ENCODE peak calls at places on chromosomes 1 and 21, in eight cellular contexts. One of them, this sample, is unnamed.

GRCh38 chr1:235503333-235504121 is 725 bp downstream of the B3GALNT2 start:
- DNase-seq in nephron progenitor cell: peak; percentile 69
- DNase-seq in tibial artery: peak; percentile 58
- DNase-seq in transverse colon: peak; percentile 74
- DNase-seq in GM23338: peak; percentile 73
- DNase-seq in Calu3: peak; percentile 56
- DNase-seq in cardiac fibroblast: peak; percentile 56
- DNase-seq in Peyer's patch: peak; percentile 70
- DNase-seq in this sample: peak; percentile 65

GRCh38 chr1:78095618-78096416 is 50.1 kb downstream of the GIPC2 start:
- DNase-seq in Peyer's patch: no peak
- DNase-seq in nephron progenitor cell: no peak
- DNase-seq in cardiac fibroblast: peak; percentile 72
- DNase-seq in Calu3: no peak
- DNase-seq in GM23338: no peak
- DNase-seq in tibial artery: no peak
- DNase-seq in transverse colon: no peak
- DNase-seq in this sample: no peak

GRCh38 chr21:35113064-35113463 is 64.0 kb upstream of the RUNX1 start:
- DNase-seq in tibial artery: no peak
- DNase-seq in nephron progenitor cell: no peak
- DNase-seq in Peyer's patch: no peak
- DNase-seq in cardiac fibroblast: no peak
- DNase-seq in transverse colon: no peak
- DNase-seq in GM23338: no peak
- DNase-seq in Calu3: no peak
- DNase-seq in this sample: no peak

GRCh38 chr1:153773004-153773921 is 1.9 kb upstream of the SLC27A3 start:
- DNase-seq in nephron progenitor cell: no peak
- DNase-seq in transverse colon: no peak
- DNase-seq in cardiac fibroblast: peak; percentile 44
- DNase-seq in Calu3: no peak
- DNase-seq in Peyer's patch: no peak
- DNase-seq in GM23338: no peak
- DNase-seq in tibial artery: no peak
- DNase-seq in this sample: no peak

GRCh38 chr1:156746716-156747631 is 4.5 kb downstream of the HDGF start:
- DNase-seq in Calu3: peak; percentile 98
- DNase-seq in Peyer's patch: peak; percentile 94
- DNase-seq in cardiac fibroblast: peak; percentile 98
- DNase-seq in GM23338: peak; percentile 94
- DNase-seq in transverse colon: peak; percentile 93
- DNase-seq in nephron progenitor cell: peak; percentile 93
- DNase-seq in tibial artery: peak; percentile 98
- DNase-seq in this sample: peak; percentile 98

GRCh38 chr21:42654913-42655796 is 1.7 kb downstream of the PDE9A start:
- DNase-seq in Calu3: no peak
- DNase-seq in tibial artery: no peak
- DNase-seq in transverse colon: peak; percentile 65
- DNase-seq in cardiac fibroblast: no peak
- DNase-seq in nephron progenitor cell: no peak
- DNase-seq in GM23338: no peak
- DNase-seq in Peyer's patch: no peak
- DNase-seq in this sample: no peak

GRCh38 chr1:214219916-214220315 is 61.0 kb upstream of the SMYD2 start:
- DNase-seq in Calu3: no peak
- DNase-seq in cardiac fibroblast: no peak
- DNase-seq in transverse colon: no peak
- DNase-seq in Peyer's patch: no peak
- DNase-seq in GM23338: no peak
- DNase-seq in tibial artery: no peak
- DNase-seq in nephron progenitor cell: no peak
- DNase-seq in this sample: no peak

GRCh38 chr21:46039891-46040660 is 57.8 kb upstream of the COL6A2 start:
- DNase-seq in Peyer's patch: no peak
- DNase-seq in cardiac fibroblast: no peak
- DNase-seq in Calu3: no peak
- DNase-seq in transverse colon: no peak
- DNase-seq in GM23338: no peak
- DNase-seq in tibial artery: no peak
- DNase-seq in nephron progenitor cell: no peak
- DNase-seq in this sample: no peak

GRCh38 chr1:43184388-43184787 is 12.3 kb downstream of the CFAP57 start:
- DNase-seq in Peyer's patch: no peak
- DNase-seq in nephron progenitor cell: no peak
- DNase-seq in Calu3: no peak
- DNase-seq in transverse colon: no peak
- DNase-seq in tibial artery: no peak
- DNase-seq in GM23338: no peak
- DNase-seq in cardiac fibroblast: no peak
- DNase-seq in this sample: no peak

GRCh38 chr1:165641276-165641987 is 10.4 kb downstream of the MGST3 start:
- DNase-seq in GM23338: no peak
- DNase-seq in transverse colon: no peak
- DNase-seq in Peyer's patch: no peak
- DNase-seq in tibial artery: no peak
- DNase-seq in Calu3: no peak
- DNase-seq in cardiac fibroblast: no peak
- DNase-seq in nephron progenitor cell: no peak
- DNase-seq in this sample: no peak

GRCh38 chr1:167442854-167443565 is 75.3 kb downstream of the CD247 start:
- DNase-seq in transverse colon: no peak
- DNase-seq in cardiac fibroblast: no peak
- DNase-seq in Peyer's patch: no peak
- DNase-seq in GM23338: no peak
- DNase-seq in Calu3: no peak
- DNase-seq in tibial artery: no peak
- DNase-seq in nephron progenitor cell: no peak
- DNase-seq in this sample: no peak

GRCh38 chr1:100347009-100347966 is 5.0 kb upstream of the CDC14A start:
- DNase-seq in tibial artery: no peak
- DNase-seq in Peyer's patch: no peak
- DNase-seq in Calu3: no peak
- DNase-seq in nephron progenitor cell: no peak
- DNase-seq in GM23338: no peak
- DNase-seq in cardiac fibroblast: peak; percentile 43
- DNase-seq in transverse colon: no peak
- DNase-seq in this sample: no peak

GRCh38 chr1:36035154-36035553 is 48.7 kb upstream of the TEKT2 start:
- DNase-seq in transverse colon: no peak
- DNase-seq in tibial artery: no peak
- DNase-seq in Calu3: no peak
- DNase-seq in Peyer's patch: no peak
- DNase-seq in GM23338: no peak
- DNase-seq in nephron progenitor cell: no peak
- DNase-seq in cardiac fibroblast: no peak
- DNase-seq in this sample: no peak

GRCh38 chr1:22317920-22318243 is 133.8 kb upstream of the ZBTB40 start:
- DNase-seq in GM23338: no peak
- DNase-seq in Calu3: no peak
- DNase-seq in transverse colon: no peak
- DNase-seq in Peyer's patch: no peak
- DNase-seq in nephron progenitor cell: no peak
- DNase-seq in tibial artery: no peak
- DNase-seq in cardiac fibroblast: no peak
- DNase-seq in this sample: no peak

GRCh38 chr21:16372546-16372945 is 642.8 kb downstream of the USP25 start:
- DNase-seq in tibial artery: no peak
- DNase-seq in Peyer's patch: no peak
- DNase-seq in cardiac fibroblast: no peak
- DNase-seq in transverse colon: no peak
- DNase-seq in Calu3: no peak
- DNase-seq in GM23338: no peak
- DNase-seq in nephron progenitor cell: no peak
- DNase-seq in this sample: no peak

GRCh38 chr1:11280719-11281376 is 7.8 kb downstream of the UBIAD1 start:
- DNase-seq in Calu3: no peak
- DNase-seq in transverse colon: no peak
- DNase-seq in GM23338: no peak
- DNase-seq in cardiac fibroblast: no peak
- DNase-seq in nephron progenitor cell: no peak
- DNase-seq in tibial artery: no peak
- DNase-seq in Peyer's patch: no peak
- DNase-seq in this sample: no peak

GRCh38 chr1:175420491-175420827 is 227.9 kb upstream of the KIAA0040 start:
- DNase-seq in transverse colon: no peak
- DNase-seq in GM23338: no peak
- DNase-seq in Peyer's patch: no peak
- DNase-seq in nephron progenitor cell: no peak
- DNase-seq in Calu3: no peak
- DNase-seq in tibial artery: no peak
- DNase-seq in cardiac fibroblast: no peak
- DNase-seq in this sample: no peak

GRCh38 chr1:22527555-22528296 is 35.6 kb upstream of the EPHA8 start:
- DNase-seq in cardiac fibroblast: peak; percentile 18
- DNase-seq in GM23338: peak; percentile 57
- DNase-seq in nephron progenitor cell: no peak
- DNase-seq in Peyer's patch: no peak
- DNase-seq in tibial artery: peak; percentile 11
- DNase-seq in Calu3: no peak
- DNase-seq in transverse colon: no peak
- DNase-seq in this sample: no peak

GRCh38 chr1:117036018-117036421 is 24.1 kb upstream of the TTF2 start:
- DNase-seq in tibial artery: no peak
- DNase-seq in nephron progenitor cell: peak; percentile 86
- DNase-seq in Peyer's patch: no peak
- DNase-seq in Calu3: no peak
- DNase-seq in GM23338: peak; percentile 70
- DNase-seq in cardiac fibroblast: peak; percentile 36
- DNase-seq in transverse colon: no peak
- DNase-seq in this sample: peak; percentile 8

GRCh38 chr1:20366766-20367602 is 76.3 kb downstream of the VWA5B1 start:
- DNase-seq in cardiac fibroblast: peak; percentile 57
- DNase-seq in nephron progenitor cell: peak; percentile 58
- DNase-seq in GM23338: peak; percentile 92
- DNase-seq in transverse colon: peak; percentile 52
- DNase-seq in tibial artery: no peak
- DNase-seq in Peyer's patch: peak; percentile 56
- DNase-seq in Calu3: peak; percentile 61
- DNase-seq in this sample: peak; percentile 29

GRCh38 chr1:114040273-114041043 is 61.2 kb downstream of the OLFML3 start:
- DNase-seq in transverse colon: no peak
- DNase-seq in Peyer's patch: no peak
- DNase-seq in GM23338: no peak
- DNase-seq in cardiac fibroblast: peak; percentile 14
- DNase-seq in nephron progenitor cell: no peak
- DNase-seq in tibial artery: peak; percentile 21
- DNase-seq in Calu3: no peak
- DNase-seq in this sample: no peak

GRCh38 chr21:37276377-37276776 is 9.2 kb upstream of the VPS26C start:
- DNase-seq in transverse colon: no peak
- DNase-seq in Peyer's patch: no peak
- DNase-seq in GM23338: no peak
- DNase-seq in cardiac fibroblast: no peak
- DNase-seq in Calu3: no peak
- DNase-seq in tibial artery: no peak
- DNase-seq in nephron progenitor cell: no peak
- DNase-seq in this sample: no peak

GRCh38 chr1:200354243-200354642 is 55.6 kb downstream of the ZNF281 start:
- DNase-seq in GM23338: no peak
- DNase-seq in nephron progenitor cell: no peak
- DNase-seq in tibial artery: no peak
- DNase-seq in Peyer's patch: no peak
- DNase-seq in Calu3: no peak
- DNase-seq in cardiac fibroblast: peak; percentile 51
- DNase-seq in transverse colon: no peak
- DNase-seq in this sample: no peak

GRCh38 chr1:81559662-81560350 is 240.9 kb upstream of the ADGRL2 start:
- DNase-seq in GM23338: no peak
- DNase-seq in Calu3: no peak
- DNase-seq in nephron progenitor cell: no peak
- DNase-seq in transverse colon: no peak
- DNase-seq in Peyer's patch: no peak
- DNase-seq in tibial artery: no peak
- DNase-seq in cardiac fibroblast: peak; percentile 22
- DNase-seq in this sample: no peak
- TF ChIP-seq CTCF in GM23338: peak; percentile 42
- TF ChIP-seq CTCF in Calu3: no peak
- TF ChIP-seq CTCF in nephron progenitor cell: peak; percentile 22
- TF ChIP-seq CTCF in transverse colon: no peak
- TF ChIP-seq CTCF in Peyer's patch: peak; percentile 9
- TF ChIP-seq CTCF in tibial artery: no peak
- TF ChIP-seq CTCF in cardiac fibroblast: peak; percentile 45
- TF ChIP-seq CTCF in this sample: no peak

DNA sequence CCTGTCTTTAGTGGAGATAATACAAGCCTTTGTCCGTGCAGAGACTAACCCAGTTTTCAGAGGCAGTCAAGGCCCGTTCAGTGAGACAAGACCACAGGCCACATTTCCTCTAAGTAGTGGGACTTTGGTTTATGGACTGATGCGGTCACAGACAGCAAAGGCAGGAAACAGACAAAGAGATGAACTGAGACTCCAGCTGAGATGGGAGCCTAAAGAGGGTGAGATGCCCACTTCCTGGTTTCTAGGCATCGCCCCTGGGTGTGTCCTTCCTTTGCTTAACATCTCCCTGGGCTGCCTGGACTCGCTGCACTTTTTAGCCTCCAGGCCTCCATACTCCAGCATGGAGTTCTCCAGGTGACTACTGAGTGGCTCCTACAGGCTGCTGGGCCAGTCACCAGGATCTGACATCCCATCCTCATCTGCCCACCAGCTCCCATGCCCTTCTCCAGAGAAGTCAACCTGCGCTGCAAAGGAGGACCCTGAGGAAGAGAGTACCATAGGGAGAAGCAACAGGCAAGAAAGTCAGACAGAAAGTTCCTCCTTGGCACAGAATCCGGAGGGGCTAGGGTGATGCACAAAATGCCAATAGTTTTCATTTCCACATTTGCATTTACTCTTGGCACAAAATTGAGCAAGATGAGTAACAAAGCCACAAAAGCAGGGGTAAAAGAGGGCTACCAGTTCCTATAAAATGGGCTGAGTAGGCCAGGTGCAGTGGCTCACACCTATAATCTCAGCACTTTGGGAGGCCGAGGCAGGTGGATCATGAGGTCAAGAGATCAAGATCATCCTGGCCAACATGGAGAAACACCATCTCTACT is 15.1 kb downstream of the THEMIS2 start:
- DNase-seq in transverse colon: peak; percentile 59
- DNase-seq in GM23338: no peak
- DNase-seq in cardiac fibroblast: no peak
- DNase-seq in tibial artery: no peak
- DNase-seq in Peyer's patch: no peak
- DNase-seq in Calu3: no peak
- DNase-seq in nephron progenitor cell: no peak
- DNase-seq in this sample: no peak
- TF ChIP-seq CTCF in transverse colon: no peak
- TF ChIP-seq CTCF in GM23338: no peak
- TF ChIP-seq CTCF in cardiac fibroblast: no peak
- TF ChIP-seq CTCF in tibial artery: no peak
- TF ChIP-seq CTCF in Peyer's patch: no peak
- TF ChIP-seq CTCF in Calu3: no peak
- TF ChIP-seq CTCF in nephron progenitor cell: no peak
- TF ChIP-seq CTCF in this sample: no peak

GRCh38 chr1:94236630-94237290 is 624 bp downstream of the ARHGAP29 start:
- DNase-seq in Calu3: peak; percentile 56
- DNase-seq in cardiac fibroblast: peak; percentile 55
- DNase-seq in transverse colon: peak; percentile 40
- DNase-seq in tibial artery: peak; percentile 32
- DNase-seq in GM23338: peak; percentile 69
- DNase-seq in nephron progenitor cell: no peak
- DNase-seq in Peyer's patch: no peak
- DNase-seq in this sample: peak; percentile 43
- TF ChIP-seq CTCF in Calu3: no peak
- TF ChIP-seq CTCF in cardiac fibroblast: peak; percentile 31
- TF ChIP-seq CTCF in transverse colon: peak; percentile 16
- TF ChIP-seq CTCF in tibial artery: peak; percentile 31
- TF ChIP-seq CTCF in GM23338: no peak
- TF ChIP-seq CTCF in nephron progenitor cell: no peak
- TF ChIP-seq CTCF in Peyer's patch: peak; percentile 18
- TF ChIP-seq CTCF in this sample: peak; percentile 9

GRCh38 chr1:205568469-205569361 is 63.1 kb downstream of the ELK4 start:
- DNase-seq in GM23338: peak; percentile 37
- DNase-seq in tibial artery: no peak
- DNase-seq in Calu3: no peak
- DNase-seq in nephron progenitor cell: peak; percentile 52
- DNase-seq in transverse colon: peak; percentile 21
- DNase-seq in cardiac fibroblast: peak; percentile 27
- DNase-seq in Peyer's patch: no peak
- DNase-seq in this sample: peak; percentile 12
- TF ChIP-seq CTCF in GM23338: no peak
- TF ChIP-seq CTCF in tibial artery: no peak
- TF ChIP-seq CTCF in Calu3: no peak
- TF ChIP-seq CTCF in nephron progenitor cell: no peak
- TF ChIP-seq CTCF in transverse colon: no peak
- TF ChIP-seq CTCF in cardiac fibroblast: no peak
- TF ChIP-seq CTCF in Peyer's patch: no peak
- TF ChIP-seq CTCF in this sample: no peak

This sample was measured in thyroid gland.